ENCODE peak calls at places on chromosomes 1 and 21, in four cellular contexts. One of them, this sample, is unnamed.
A peak's percentile ranks its signal among the peaks of the same experiment; 100 is the strongest.

GRCh38 chr21:42680429-42680828 is 27.0 kb downstream of the PDE9A start:
- DNase-seq in ACHN: no peak
- DNase-seq in T-helper 9 cell: no peak
- DNase-seq in ELR: no peak
- DNase-seq in this sample: no peak

GRCh38 chr1:40317394-40318074 is 448 bp upstream of the COL9A2 start:
- DNase-seq in ACHN: no peak
- DNase-seq in T-helper 9 cell: no peak
- DNase-seq in ELR: no peak
- DNase-seq in this sample: no peak

GRCh38 chr1:207805841-207806421 is 54.1 kb downstream of the CD46 start:
- DNase-seq in ACHN: peak; percentile 78
- DNase-seq in T-helper 9 cell: no peak
- DNase-seq in ELR: peak; percentile 95
- DNase-seq in this sample: no peak

GRCh38 chr1:91007827-91008226 is 14.0 kb downstream of the ZNF644 start:
- DNase-seq in ACHN: no peak
- DNase-seq in T-helper 9 cell: no peak
- DNase-seq in ELR: peak; percentile 7
- DNase-seq in this sample: no peak

GRCh38 chr1:232837085-232837484 is 31.9 kb downstream of the MAP10 start:
- DNase-seq in ACHN: no peak
- DNase-seq in T-helper 9 cell: no peak
- DNase-seq in ELR: peak; percentile 49
- DNase-seq in this sample: no peak

GRCh38 chr1:25802915-25803314 is 2.9 kb downstream of the SELENON start:
- DNase-seq in ACHN: no peak
- DNase-seq in T-helper 9 cell: no peak
- DNase-seq in ELR: no peak
- DNase-seq in this sample: no peak

GRCh38 chr1:37258068-37258467 is 216.3 kb upstream of the ZC3H12A start:
- DNase-seq in ACHN: no peak
- DNase-seq in T-helper 9 cell: no peak
- DNase-seq in ELR: no peak
- DNase-seq in this sample: no peak

GRCh38 chr21:35406600-35406999 is 357.5 kb upstream of the RUNX1 start:
- DNase-seq in ACHN: no peak
- DNase-seq in T-helper 9 cell: no peak
- DNase-seq in ELR: no peak
- DNase-seq in this sample: no peak

GRCh38 chr1:72105201-72105600 is 177.1 kb downstream of the NEGR1 start:
- DNase-seq in ACHN: peak; percentile 88
- DNase-seq in T-helper 9 cell: no peak
- DNase-seq in ELR: peak; percentile 21
- DNase-seq in this sample: no peak

GRCh38 chr1:228275435-228276342 is 67.8 kb downstream of the OBSCN start:
- DNase-seq in ACHN: peak; percentile 82
- DNase-seq in T-helper 9 cell: peak; percentile 79
- DNase-seq in ELR: peak; percentile 84
- DNase-seq in this sample: peak; percentile 93

GRCh38 chr1:39925727-39926342 is 24.1 kb upstream of the MYCL start:
- DNase-seq in ACHN: no peak
- DNase-seq in T-helper 9 cell: no peak
- DNase-seq in ELR: peak; percentile 42
- DNase-seq in this sample: no peak

GRCh38 chr1:10673305-10673704 is 123.1 kb downstream of the CASZ1 start:
- DNase-seq in ACHN: no peak
- DNase-seq in T-helper 9 cell: no peak
- DNase-seq in ELR: no peak
- DNase-seq in this sample: no peak

GRCh38 chr21:41112740-41113692 is 54.9 kb upstream of the BACE2 start:
- DNase-seq in ACHN: peak; percentile 41
- DNase-seq in T-helper 9 cell: no peak
- DNase-seq in ELR: peak; percentile 55
- DNase-seq in this sample: no peak

This sample was measured in CD4-positive, alpha-beta T cell.